ENCODE peak calls at places on chromosomes 12 and 14, in four cellular contexts. One of them, this sample, is unnamed.

GRCh38 chr14:99881011-99881410 is 87.8 kb downstream of the EML1 start:
- DNase-seq in stimulated activated CD4-positive, alpha-beta T cell treated with anti-CD3 and anti-CD28 coated beads, Interleukin-4, amount 100 ng/mL, for 24 hours: no peak
- DNase-seq in lower leg skin: no peak
- DNase-seq in EH: peak; percentile 14
- DNase-seq in this sample: no peak

GRCh38 chr12:95337176-95337575 is 119.6 kb downstream of the VEZT start:
- DNase-seq in EH: peak; percentile 57
- DNase-seq in lower leg skin: no peak
- DNase-seq in stimulated activated CD4-positive, alpha-beta T cell treated with anti-CD3 and anti-CD28 coated beads, Interleukin-4, amount 100 ng/mL, for 24 hours: no peak
- DNase-seq in this sample: no peak

GRCh38 chr14:44895716-44896115 is 66.0 kb downstream of the KLHL28 start:
- DNase-seq in lower leg skin: no peak
- DNase-seq in EH: peak; percentile 94
- DNase-seq in stimulated activated CD4-positive, alpha-beta T cell treated with anti-CD3 and anti-CD28 coated beads, Interleukin-4, amount 100 ng/mL, for 24 hours: no peak
- DNase-seq in this sample: peak; percentile 72

GRCh38 chr14:99274346-99275221 is 2.6 kb upstream of the BCL11B start:
- DNase-seq in stimulated activated CD4-positive, alpha-beta T cell treated with anti-CD3 and anti-CD28 coated beads, Interleukin-4, amount 100 ng/mL, for 24 hours: peak; percentile 65
- DNase-seq in lower leg skin: peak; percentile 84
- DNase-seq in EH: peak; percentile 79
- DNase-seq in this sample: no peak

GRCh38 chr12:645563-646071 is 17.6 kb downstream of the NINJ2 start:
- DNase-seq in EH: peak; percentile 75
- DNase-seq in lower leg skin: peak; percentile 71
- DNase-seq in stimulated activated CD4-positive, alpha-beta T cell treated with anti-CD3 and anti-CD28 coated beads, Interleukin-4, amount 100 ng/mL, for 24 hours: no peak
- DNase-seq in this sample: no peak

GRCh38 chr14:105257464-105257863 is 9.1 kb downstream of the BTBD6 start:
- DNase-seq in EH: no peak
- DNase-seq in lower leg skin: no peak
- DNase-seq in stimulated activated CD4-positive, alpha-beta T cell treated with anti-CD3 and anti-CD28 coated beads, Interleukin-4, amount 100 ng/mL, for 24 hours: no peak
- DNase-seq in this sample: no peak

GRCh38 chr14:52327374-52328226 is 13.5 kb downstream of the PTGER2 start:
- DNase-seq in stimulated activated CD4-positive, alpha-beta T cell treated with anti-CD3 and anti-CD28 coated beads, Interleukin-4, amount 100 ng/mL, for 24 hours: no peak
- DNase-seq in lower leg skin: no peak
- DNase-seq in EH: no peak
- DNase-seq in this sample: no peak

GRCh38 chr12:64299628-64300027 is 77.5 kb upstream of the KICS2 start:
- DNase-seq in stimulated activated CD4-positive, alpha-beta T cell treated with anti-CD3 and anti-CD28 coated beads, Interleukin-4, amount 100 ng/mL, for 24 hours: no peak
- DNase-seq in lower leg skin: no peak
- DNase-seq in EH: no peak
- DNase-seq in this sample: no peak

GRCh38 chr12:79597910-79598309 is 92.9 kb downstream of the PAWR start:
- DNase-seq in stimulated activated CD4-positive, alpha-beta T cell treated with anti-CD3 and anti-CD28 coated beads, Interleukin-4, amount 100 ng/mL, for 24 hours: no peak
- DNase-seq in lower leg skin: no peak
- DNase-seq in EH: no peak
- DNase-seq in this sample: no peak

GRCh38 chr12:26627335-26627734 is 205.7 kb downstream of the ITPR2 start:
- DNase-seq in lower leg skin: no peak
- DNase-seq in EH: peak; percentile 44
- DNase-seq in stimulated activated CD4-positive, alpha-beta T cell treated with anti-CD3 and anti-CD28 coated beads, Interleukin-4, amount 100 ng/mL, for 24 hours: no peak
- DNase-seq in this sample: no peak

GRCh38 chr12:129911437-129912049 is 7.7 kb upstream of the TMEM132D start:
- DNase-seq in lower leg skin: no peak
- DNase-seq in EH: no peak
- DNase-seq in stimulated activated CD4-positive, alpha-beta T cell treated with anti-CD3 and anti-CD28 coated beads, Interleukin-4, amount 100 ng/mL, for 24 hours: no peak
- DNase-seq in this sample: no peak

GRCh38 chr12:81520064-81520945 is 238.8 kb downstream of the PPFIA2 start:
- DNase-seq in EH: no peak
- DNase-seq in lower leg skin: no peak
- DNase-seq in stimulated activated CD4-positive, alpha-beta T cell treated with anti-CD3 and anti-CD28 coated beads, Interleukin-4, amount 100 ng/mL, for 24 hours: no peak
- DNase-seq in this sample: no peak

GRCh38 chr12:46830731-46831334 is 5.0 kb upstream of the SLC38A4 start:
- DNase-seq in EH: no peak
- DNase-seq in lower leg skin: no peak
- DNase-seq in stimulated activated CD4-positive, alpha-beta T cell treated with anti-CD3 and anti-CD28 coated beads, Interleukin-4, amount 100 ng/mL, for 24 hours: no peak
- DNase-seq in this sample: no peak

GRCh38 chr14:96105921-96106441 is 66.8 kb downstream of the C14orf132 start:
- DNase-seq in lower leg skin: peak; percentile 85
- DNase-seq in EH: no peak
- DNase-seq in stimulated activated CD4-positive, alpha-beta T cell treated with anti-CD3 and anti-CD28 coated beads, Interleukin-4, amount 100 ng/mL, for 24 hours: no peak
- DNase-seq in this sample: no peak

GRCh38 chr12:60101715-60102114 is 505.9 kb downstream of the SLC16A7 start:
- DNase-seq in stimulated activated CD4-positive, alpha-beta T cell treated with anti-CD3 and anti-CD28 coated beads, Interleukin-4, amount 100 ng/mL, for 24 hours: no peak
- DNase-seq in lower leg skin: no peak
- DNase-seq in EH: peak; percentile 88
- DNase-seq in this sample: peak; percentile 46

GRCh38 chr12:66668311-66668710 is 10.6 kb downstream of the GRIP1 start:
- DNase-seq in EH: no peak
- DNase-seq in stimulated activated CD4-positive, alpha-beta T cell treated with anti-CD3 and anti-CD28 coated beads, Interleukin-4, amount 100 ng/mL, for 24 hours: no peak
- DNase-seq in lower leg skin: no peak
- DNase-seq in this sample: no peak

GRCh38 chr12:80156306-80156705 is 57.0 kb downstream of the OTOGL start:
- DNase-seq in EH: no peak
- DNase-seq in lower leg skin: no peak
- DNase-seq in stimulated activated CD4-positive, alpha-beta T cell treated with anti-CD3 and anti-CD28 coated beads, Interleukin-4, amount 100 ng/mL, for 24 hours: no peak
- DNase-seq in this sample: no peak

GRCh38 chr12:120677765-120678473 is 9.0 kb upstream of the MLEC start:
- DNase-seq in EH: peak; percentile 50
- DNase-seq in stimulated activated CD4-positive, alpha-beta T cell treated with anti-CD3 and anti-CD28 coated beads, Interleukin-4, amount 100 ng/mL, for 24 hours: no peak
- DNase-seq in lower leg skin: no peak
- DNase-seq in this sample: no peak

GRCh38 chr14:105480807-105481801 is 5.6 kb upstream of the CRIP1 start:
- DNase-seq in EH: peak; percentile 86
- DNase-seq in lower leg skin: peak; percentile 86
- DNase-seq in stimulated activated CD4-positive, alpha-beta T cell treated with anti-CD3 and anti-CD28 coated beads, Interleukin-4, amount 100 ng/mL, for 24 hours: peak; percentile 90
- DNase-seq in this sample: peak; percentile 28

GRCh38 chr12:75702477-75703093 is 191.2 kb upstream of the KRR1 start:
- DNase-seq in EH: no peak
- DNase-seq in stimulated activated CD4-positive, alpha-beta T cell treated with anti-CD3 and anti-CD28 coated beads, Interleukin-4, amount 100 ng/mL, for 24 hours: no peak
- DNase-seq in lower leg skin: no peak
- DNase-seq in this sample: no peak

GRCh38 chr12:27666510-27666909 is 29.7 kb upstream of the REP15 start:
- DNase-seq in EH: no peak
- DNase-seq in lower leg skin: no peak
- DNase-seq in stimulated activated CD4-positive, alpha-beta T cell treated with anti-CD3 and anti-CD28 coated beads, Interleukin-4, amount 100 ng/mL, for 24 hours: no peak
- DNase-seq in this sample: no peak

GRCh38 chr12:128791395-128792322 is 32.1 kb downstream of the SLC15A4 start:
- DNase-seq in lower leg skin: no peak
- DNase-seq in stimulated activated CD4-positive, alpha-beta T cell treated with anti-CD3 and anti-CD28 coated beads, Interleukin-4, amount 100 ng/mL, for 24 hours: no peak
- DNase-seq in EH: peak; percentile 29
- DNase-seq in this sample: no peak

GRCh38 chr12:57766464-57767311 is at the start of gene CYP27B1:
- DNase-seq in stimulated activated CD4-positive, alpha-beta T cell treated with anti-CD3 and anti-CD28 coated beads, Interleukin-4, amount 100 ng/mL, for 24 hours: no peak
- DNase-seq in lower leg skin: no peak
- DNase-seq in EH: peak; percentile 51
- DNase-seq in this sample: no peak

GRCh38 chr12:24960222-24960855 is 11.4 kb upstream of the BCAT1 start:
- DNase-seq in lower leg skin: no peak
- DNase-seq in EH: peak; percentile 72
- DNase-seq in stimulated activated CD4-positive, alpha-beta T cell treated with anti-CD3 and anti-CD28 coated beads, Interleukin-4, amount 100 ng/mL, for 24 hours: peak; percentile 57
- DNase-seq in this sample: no peak

GRCh38 chr12:3218150-3218845 is 141.1 kb downstream of the TSPAN9 start:
- DNase-seq in EH: peak; percentile 82
- DNase-seq in stimulated activated CD4-positive, alpha-beta T cell treated with anti-CD3 and anti-CD28 coated beads, Interleukin-4, amount 100 ng/mL, for 24 hours: no peak
- DNase-seq in lower leg skin: peak; percentile 83
- DNase-seq in this sample: no peak

GRCh38 chr14:50030049-50030448 is 86.3 kb downstream of the VCPKMT start:
- DNase-seq in stimulated activated CD4-positive, alpha-beta T cell treated with anti-CD3 and anti-CD28 coated beads, Interleukin-4, amount 100 ng/mL, for 24 hours: no peak
- DNase-seq in lower leg skin: no peak
- DNase-seq in EH: no peak
- DNase-seq in this sample: no peak

GRCh38 chr12:100348657-100349454 is 8.0 kb upstream of the SLC17A8 start:
- DNase-seq in lower leg skin: no peak
- DNase-seq in EH: peak; percentile 40
- DNase-seq in stimulated activated CD4-positive, alpha-beta T cell treated with anti-CD3 and anti-CD28 coated beads, Interleukin-4, amount 100 ng/mL, for 24 hours: no peak
- DNase-seq in this sample: no peak

This sample was measured in AG04449.